ENCODE peak calls at places on chromosome 19, in eight cellular contexts. L, Y, C, Z, U, V, G and Q are unnamed samples.

GRCh38 chr19:19547674-19548345 is 9.7 kb downstream of the CILP2 start:
- DNase-seq in L (no peak), Y (no peak), C (no peak), Z (no peak), U (no peak), V (no peak), G (no peak), Q (no peak)

GRCh38 chr19:21317821-21318220 is 11.4 kb downstream of the ZNF708 start:
- DNase-seq in L (no peak), Y (no peak), C (no peak), Z (no peak), U (no peak), V (no peak), G (no peak), Q (no peak)

GRCh38 chr19:8161135-8161646 is 11.8 kb upstream of the FBN3 start:
- DNase-seq in L (no peak), Y (no peak), C (no peak), Z (no peak), U (peak; percentile 18), V (no peak), G (no peak), Q (no peak)

GRCh38 chr19:45929247-45929646 is 14.7 kb upstream of the NANOS2 start:
- DNase-seq in L (no peak), Y (no peak), C (no peak), Z (no peak), U (no peak), V (no peak), G (no peak), Q (no peak)

GRCh38 chr19:2811735-2812413 is 7.8 kb upstream of the ZNF554 start:
- DNase-seq in L (no peak), Y (no peak), C (no peak), Z (no peak), U (no peak), V (no peak), G (no peak), Q (no peak)

GRCh38 chr19:51131780-51132680 is 7.3 kb downstream of the SIGLEC9 start:
- DNase-seq in L (no peak), Y (no peak), C (no peak), Z (no peak), U (peak; percentile 45), V (peak; percentile 1), G (peak; percentile 86), Q (peak; percentile 51)

GRCh38 chr19:1183543-1184172 is 9.6 kb upstream of the SBNO2 start:
- DNase-seq in L (no peak), Y (no peak), C (no peak), Z (no peak), U (no peak), V (no peak), G (peak; percentile 35), Q (no peak)

GRCh38 chr19:57888494-57889231 is at the start of gene ZNF814:
- DNase-seq in L (peak; percentile 59), Y (peak; percentile 63), C (no peak), Z (peak; percentile 81), U (peak; percentile 82), V (peak; percentile 87), G (peak; percentile 78), Q (peak; percentile 59)

GRCh38 chr19:14317157-14317556 is 64.1 kb upstream of the ADGRE5 start:
- DNase-seq in L (no peak), Y (no peak), C (no peak), Z (no peak), U (no peak), V (no peak), G (no peak), Q (no peak)

GRCh38 chr19:44973982-44974735 is 19.0 kb downstream of the CLPTM1 start:
- DNase-seq in L (no peak), Y (no peak), C (no peak), Z (no peak), U (no peak), V (no peak), G (no peak), Q (no peak)

GRCh38 chr19:18239303-18239702 is 13.1 kb upstream of the PDE4C start:
- DNase-seq in L (no peak), Y (no peak), C (no peak), Z (no peak), U (no peak), V (no peak), G (no peak), Q (no peak)

GRCh38 chr19:58059003-58059671 is at the start of gene ZNF135:
- DNase-seq in L (no peak), Y (peak; percentile 10), C (peak; percentile 68), Z (peak; percentile 57), U (peak; percentile 73), V (peak; percentile 87), G (peak; percentile 95), Q (peak; percentile 99)

GRCh38 chr19:3039641-3040077 is 10.6 kb upstream of the TLE2 start:
- DNase-seq in L (no peak), Y (no peak), C (no peak), Z (no peak), U (no peak), V (no peak), G (peak; percentile 42), Q (no peak)

GRCh38 chr19:23283925-23284324 is 33.7 kb upstream of the ZNF724 start:
- DNase-seq in L (no peak), Y (peak; percentile 5), C (no peak), Z (peak; percentile 9), U (peak; percentile 67), V (no peak), G (no peak), Q (peak; percentile 54)

GRCh38 chr19:6663236-6664187 is 6.4 kb downstream of the TNFSF14 start:
- DNase-seq in L (no peak), Y (no peak), C (no peak), Z (no peak), U (peak; percentile 57), V (no peak), G (no peak), Q (no peak)

GRCh38 chr19:661427-662196 is 1.4 kb downstream of the RNF126 start:
- DNase-seq in L (no peak), Y (peak; percentile 36), C (no peak), Z (no peak), U (peak; percentile 74), V (no peak), G (no peak), Q (peak; percentile 58)

GRCh38 chr19:11410682-11411081 is 8.4 kb downstream of the RGL3 start:
- DNase-seq in L (peak; percentile 35), Y (no peak), C (no peak), Z (no peak), U (no peak), V (peak; percentile 12), G (no peak), Q (no peak)

GRCh38 chr19:55694656-55695491 is 19.8 kb downstream of the EPN1 start:
- DNase-seq in L (no peak), Y (no peak), C (no peak), Z (no peak), U (no peak), V (no peak), G (peak; percentile 33), Q (no peak)

GRCh38 chr19:1757468-1758230 is 4.3 kb downstream of the ONECUT3 start:
- DNase-seq in L (no peak), Y (no peak), C (no peak), Z (no peak), U (no peak), V (no peak), G (no peak), Q (no peak)

GRCh38 chr19:55063492-55063843 is 520 bp upstream of the RDH13 start:
- DNase-seq in L (no peak), Y (no peak), C (no peak), Z (no peak), U (no peak), V (no peak), G (no peak), Q (no peak)

GRCh38 chr19:19651076-19651475 is 7.6 kb upstream of the GMIP start:
- DNase-seq in L (no peak), Y (no peak), C (no peak), Z (no peak), U (no peak), V (no peak), G (no peak), Q (no peak)

GRCh38 chr19:5824791-5825577 is 14.5 kb downstream of the FUT6 start:
- DNase-seq in L (no peak), Y (no peak), C (no peak), Z (no peak), U (no peak), V (no peak), G (no peak), Q (no peak)

GRCh38 chr19:38685666-38686529 is 38.4 kb downstream of the ACTN4 start:
- DNase-seq in L (no peak), Y (no peak), C (no peak), Z (no peak), U (no peak), V (peak; percentile 76), G (no peak), Q (no peak)

GRCh38 chr19:48137411-48137810 is 26.8 kb upstream of the PLA2G4C start:
- DNase-seq in L (no peak), Y (no peak), C (no peak), Z (no peak), U (no peak), V (no peak), G (no peak), Q (no peak)

GRCh38 chr19:34310494-34310981 is 54.5 kb upstream of the GPI start:
- DNase-seq in L (no peak), Y (no peak), C (peak; percentile 39), Z (peak; percentile 30), U (no peak), V (no peak), G (no peak), Q (no peak)

GRCh38 chr19:8641908-8642547 is 11.6 kb downstream of the NFILZ start:
- DNase-seq in L (peak; percentile 11), Y (no peak), C (no peak), Z (no peak), U (no peak), V (peak; percentile 75), G (no peak), Q (peak; percentile 59)

GRCh38 chr19:7676376-7676775 is 514 bp upstream of the MCEMP1 start:
- DNase-seq in L (no peak), Y (no peak), C (no peak), Z (no peak), U (no peak), V (no peak), G (no peak), Q (no peak)

GRCh38 chr19:35095667-35096368 is 19.8 kb upstream of the FXYD3 start:
- DNase-seq in L (peak; percentile 69), Y (no peak), C (no peak), Z (no peak), U (no peak), V (no peak), G (no peak), Q (no peak)